ENCODE peak calls at places on chromosomes 16 and 17, in four cellular contexts. M is GM12878, O is HepG2, C is K562. G is an unnamed sample.
A peak's percentile ranks its signal among the peaks of the same experiment; 100 is the strongest.

GRCh38 chr16:56481468-56482112 is 30.2 kb downstream of the OGFOD1 start:
- DNase-seq in M (no peak), O (no peak), C (no peak), G (no peak)

GRCh38 chr16:56011808-56012478 is 136.8 kb upstream of the CES5A start:
- DNase-seq in M (no peak), O (no peak), C (no peak), G (no peak)

GRCh38 chr17:74671031-74671771 is 41.5 kb downstream of the CD300LF start:
- DNase-seq in M (no peak), O (peak; percentile 67), C (peak; percentile 64), G (peak; percentile 97)

GRCh38 chr16:11424118-11424460 is 78.8 kb downstream of the RMI2 start:
- DNase-seq in M (no peak), O (no peak), C (no peak), G (no peak)

GRCh38 chr17:49573510-49574282 is 2.0 kb upstream of the NXPH3 start:
- DNase-seq in M (no peak), O (no peak), C (no peak), G (no peak)

GRCh38 chr16:77373726-77374125 is 61.1 kb downstream of the ADAMTS18 start:
- DNase-seq in M (no peak), O (no peak), C (no peak), G (no peak)

GRCh38 chr17:71870546-71870862 is 250.3 kb upstream of the SOX9 start:
- DNase-seq in M (no peak), O (no peak), C (no peak), G (no peak)

GRCh38 chr16:49504023-49504364 is 130.4 kb downstream of the C16orf78 start:
- DNase-seq in M (no peak), O (peak; percentile 44), C (no peak), G (no peak)

GRCh38 chr17:27236710-27237315 is 57.1 kb upstream of the WSB1 start:
- DNase-seq in M (no peak), O (peak; percentile 63), C (peak; percentile 74), G (peak; percentile 71)

GRCh38 chr17:45123930-45124796 is 8.2 kb downstream of the PLCD3 start:
- DNase-seq in M (no peak), O (peak; percentile 86), C (peak; percentile 77), G (no peak)

GRCh38 chr17:55144518-55144917 is 120.2 kb upstream of the HLF start:
- DNase-seq in M (no peak), O (no peak), C (no peak), G (no peak)

GRCh38 chr16:17544785-17545184 is 74.0 kb upstream of the XYLT1 start:
- DNase-seq in M (no peak), O (no peak), C (peak; percentile 66), G (peak; percentile 76)

GRCh38 chr17:30600830-30601494 is 123.8 kb downstream of the GOSR1 start:
- DNase-seq in M (no peak), O (no peak), C (no peak), G (no peak)

GRCh38 chr16:48912360-48912759 is 302.4 kb upstream of the N4BP1 start:
- DNase-seq in M (peak; percentile 8), O (no peak), C (no peak), G (no peak)

GRCh38 chr17:57989011-57989345 is 924 bp upstream of the VEZF1 start:
- DNase-seq in M (no peak), O (peak; percentile 78), C (peak; percentile 32), G (no peak)

GRCh38 chr17:81010935-81011334 is 19.3 kb downstream of the CHMP6 start:
- DNase-seq in M (no peak), O (no peak), C (no peak), G (no peak)

GRCh38 chr17:62033317-62033716 is 31.8 kb downstream of the MED13 start:
- DNase-seq in M (no peak), O (no peak), C (no peak), G (no peak)

GRCh38 chr17:62030264-62030663 is 34.8 kb downstream of the MED13 start:
- DNase-seq in M (no peak), O (no peak), C (no peak), G (no peak)

GRCh38 chr17:62038248-62038647 is 26.8 kb downstream of the MED13 start:
- DNase-seq in M (no peak), O (no peak), C (no peak), G (no peak)

GRCh38 chr17:62032480-62032879 is 32.6 kb downstream of the MED13 start:
- DNase-seq in M (no peak), O (no peak), C (no peak), G (no peak)
- TF ChIP-seq TCF7 in M (no peak), O (no peak), C (no peak), G (no peak)

GRCh38 chr17:2438823-2439222 is 38.0 kb upstream of the MNT start:
- DNase-seq in M (no peak), O (no peak), C (no peak), G (no peak)
- TF ChIP-seq CBFB in M (no peak), O (no peak), C (no peak), G (no peak)

DNA sequence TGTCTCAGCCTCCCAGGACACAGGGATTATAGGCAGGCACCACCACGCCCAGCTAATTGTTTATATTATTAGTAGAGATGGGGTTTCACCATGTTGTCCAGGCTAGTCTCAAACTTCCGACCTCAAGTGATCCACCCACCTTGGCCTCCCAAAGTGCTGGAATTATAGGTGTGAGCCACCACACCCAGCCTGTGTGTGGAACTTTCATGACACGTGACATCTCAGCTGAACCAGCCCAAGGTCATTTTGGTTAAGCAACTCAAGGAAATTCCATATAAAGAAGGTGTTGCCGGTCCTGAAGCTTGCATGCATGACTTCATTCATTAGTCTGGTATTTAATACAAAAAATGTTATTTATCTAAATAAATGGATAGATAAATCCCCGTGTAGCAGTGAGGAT is 145.5 kb downstream of the AXIN2 start:
- DNase-seq in M (no peak), O (no peak), C (no peak), G (no peak)
- TF ChIP-seq TCF7 in M (no peak), O (no peak), C (no peak), G (no peak)

GRCh38 chr17:9644910-9645751 is at the start of gene USP43:
- DNase-seq in M (no peak), O (peak; percentile 6), C (peak; percentile 57), G (peak; percentile 74)

GRCh38 chr17:9647014-9647413 is 1.7 kb downstream of the USP43 start:
- DNase-seq in M (no peak), O (no peak), C (no peak), G (no peak)

GRCh38 chr17:9643611-9644010 is 1.7 kb upstream of the USP43 start:
- DNase-seq in M (no peak), O (no peak), C (no peak), G (no peak)

GRCh38 chr17:9646556-9646905 is 1.2 kb downstream of the USP43 start:
- DNase-seq in M (no peak), O (no peak), C (no peak), G (no peak)

DNA sequence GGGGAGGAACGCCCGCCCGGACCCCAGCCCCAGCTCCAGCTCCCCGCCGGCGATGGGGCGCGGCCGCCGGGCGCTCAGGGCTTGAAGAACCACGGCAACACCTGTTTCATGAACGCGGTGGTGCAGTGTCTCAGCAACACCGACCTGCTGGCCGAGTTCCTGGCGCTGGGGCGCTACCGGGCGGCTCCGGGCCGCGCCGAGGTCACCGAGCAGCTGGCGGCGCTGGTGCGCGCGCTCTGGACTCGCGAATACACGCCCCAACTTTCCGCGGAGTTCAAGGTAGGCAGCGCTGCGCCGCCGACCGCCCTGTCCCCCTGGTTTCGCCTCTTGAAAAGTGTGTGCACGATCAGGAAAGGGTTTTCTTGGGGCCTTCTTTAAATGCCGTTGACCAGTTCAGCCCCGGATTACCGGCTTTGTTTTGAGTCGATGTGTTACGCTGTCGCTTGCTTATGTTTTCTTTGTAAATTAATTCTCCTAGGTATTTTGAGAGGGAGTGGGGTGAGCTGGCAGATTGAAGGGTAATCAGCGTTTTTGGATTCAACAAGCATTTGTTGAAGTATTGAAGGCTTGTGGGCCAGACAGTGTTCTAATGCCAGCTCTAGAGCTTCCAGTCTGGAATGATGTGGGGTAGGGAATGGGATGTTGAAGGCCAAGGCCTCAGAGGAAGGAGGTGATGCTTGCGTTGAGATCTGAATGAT is 690 bp downstream of the USP43 start:
- DNase-seq in M (no peak), O (peak; percentile 30), C (peak; percentile 12), G (peak; percentile 74)
- TF ChIP-seq CBFB in M (no peak), O (no peak), C (no peak), G (no peak)

DNA sequence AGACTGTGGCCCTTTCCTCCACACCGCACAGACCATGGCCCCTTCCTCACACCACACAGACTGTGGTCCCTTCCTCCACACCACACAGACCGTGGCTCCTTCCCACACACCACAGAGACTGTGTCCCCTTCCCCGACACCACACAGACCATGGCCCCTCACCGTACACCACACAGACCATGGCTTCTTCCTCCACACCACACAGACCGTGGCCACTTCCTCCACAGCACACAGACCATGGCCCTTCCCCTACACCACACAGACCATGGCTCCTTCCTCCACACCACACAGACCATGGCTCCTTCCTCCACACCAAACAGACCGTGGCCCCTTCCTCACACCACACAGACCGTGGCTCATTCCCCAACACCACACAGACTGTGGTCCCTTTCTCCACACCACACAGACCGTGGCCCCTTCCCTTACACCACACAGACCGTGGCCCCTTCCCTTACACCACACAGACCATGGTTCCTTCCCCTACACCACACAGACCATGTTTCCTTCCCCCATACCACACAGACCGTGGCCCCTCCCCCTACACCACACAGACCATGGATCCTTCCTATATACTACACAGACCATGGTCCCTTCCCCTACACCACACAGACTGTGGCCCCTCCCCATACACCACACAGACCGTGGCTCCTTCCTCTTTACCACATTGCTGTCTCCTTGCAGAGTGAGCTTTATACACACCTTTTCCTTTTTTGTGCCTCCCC is 297.5 kb upstream of the FOXF1 start:
- DNase-seq in M (no peak), O (no peak), C (no peak), G (no peak)
- TF ChIP-seq TCF7 in M (no peak), O (no peak), C (no peak), G (no peak)

GRCh38 chr16:15985144-15985543 is 35.7 kb downstream of the ABCC1 start:
- DNase-seq in M (no peak), O (no peak), C (no peak), G (no peak)

GRCh38 chr16:15990902-15991301 is 41.5 kb downstream of the ABCC1 start:
- DNase-seq in M (no peak), O (no peak), C (peak; percentile 30), G (no peak)

GRCh38 chr16:15983898-15984297 is 34.5 kb downstream of the ABCC1 start:
- DNase-seq in M (no peak), O (no peak), C (no peak), G (no peak)

GRCh38 chr16:15986261-15986660 is 36.8 kb downstream of the ABCC1 start:
- DNase-seq in M (no peak), O (no peak), C (no peak), G (no peak)

GRCh38 chr16:15988268-15989013 is 39.0 kb downstream of the ABCC1 start:
- DNase-seq in M (no peak), O (no peak), C (peak; percentile 66), G (no peak)
- TF ChIP-seq CBFB in M (no peak), O (no peak), C (no peak), G (no peak)

G was measured in WTC11.